ENCODE peak calls at places on chromosomes 12 and 14, in four cellular contexts. M, C, R and G are unnamed samples. For H3K4me1, the result is how much of the 10 kb centered on the place peaks cover.

GRCh38 chr12:77232045-77232444 is 166.7 kb upstream of the E2F7 start:
- DNase-seq in M (no peak), C (no peak), R (no peak), G (no peak)

GRCh38 chr14:65916055-65916454 is 503.5 kb downstream of the FUT8 start:
- DNase-seq in M (no peak), R (no peak), C (no peak), G (no peak)

GRCh38 chr14:72708708-72709475 is 185.0 kb downstream of the DPF3 start:
- DNase-seq in R (no peak), M (no peak), C (no peak), G (no peak)

GRCh38 chr12:2169964-2170363 is 117.2 kb downstream of the CACNA1C start:
- DNase-seq in R (no peak), C (no peak), M (no peak), G (no peak)

GRCh38 chr12:24947541-24948451 is 1.1 kb downstream of the BCAT1 start:
- DNase-seq in C (no peak), M (no peak), R (no peak), G (peak)

GRCh38 chr12:22275847-22276246 is 58.7 kb downstream of the ST8SIA1 start:
- DNase-seq in R (no peak), C (peak), M (peak), G (peak)

GRCh38 chr14:24037658-24038037 is 14.2 kb upstream of the CARMIL3 start:
- DNase-seq in R (no peak), C (no peak), M (no peak), G (no peak)

GRCh38 chr12:54587315-54587821 is 1.1 kb downstream of the PPP1R1A start:
- DNase-seq in R (no peak), C (no peak), M (no peak), G (no peak)

GRCh38 chr12:117047810-117048584 is 51.2 kb downstream of the TESC start:
- DNase-seq in R (no peak), C (no peak), M (no peak), G (peak)

GRCh38 chr12:24078318-24078765 is 128.9 kb upstream of the SOX5 start:
- DNase-seq in C (no peak), R (no peak), M (no peak), G (no peak)

GRCh38 chr14:29039171-29039570 is 272.6 kb downstream of the FOXG1 start:
- DNase-seq in M (no peak), C (no peak), R (no peak), G (no peak)

GRCh38 chr12:89162704-89163261 is 189.5 kb downstream of the DUSP6 start:
- DNase-seq in M (no peak), C (peak), R (no peak), G (peak)

GRCh38 chr12:56678852-56679251 is 9.2 kb downstream of the PTGES3 start:
- DNase-seq in R (no peak), M (no peak), C (no peak), G (no peak)

GRCh38 chr14:96202441-96203094 is 2.1 kb upstream of the BDKRB2 start:
- DNase-seq in C (no peak), R (no peak), M (no peak), G (no peak)

GRCh38 chr12:8572507-8572906 is 31.8 kb upstream of the CLEC4E start:
- DNase-seq in M (no peak), C (no peak), R (no peak), G (no peak)

GRCh38 chr12:106581543-106582263 is 1.1 kb upstream of the RFX4 start:
- DNase-seq in R (peak), M (no peak), C (peak), G (no peak)

GRCh38 chr12:109606261-109607028 is 32.9 kb downstream of the MVK start:
- DNase-seq in C (no peak), M (no peak), R (peak), G (no peak)

GRCh38 chr12:3771853-3772252 is 18.9 kb upstream of the CRACR2A start:
- DNase-seq in M (no peak), C (no peak), R (no peak), G (no peak)

GRCh38 chr14:94423465-94424056 is 29.0 kb downstream of the SERPINA11 start:
- DNase-seq in M (peak), R (peak), C (peak), G (peak)

GRCh38 chr12:19547258-19547657 is 108.0 kb downstream of the AEBP2 start:
- DNase-seq in C (no peak), R (no peak), M (no peak), G (peak)

GRCh38 chr12:23542187-23542586 is 407.3 kb downstream of the SOX5 start:
- DNase-seq in M (no peak), C (no peak), R (no peak), G (no peak)

GRCh38 chr12:79847417-79847816 is 87.5 kb downstream of the PPP1R12A start:
- DNase-seq in R (no peak), C (no peak), M (no peak), G (no peak)

GRCh38 chr12:58310828-58311273 is 369.5 kb downstream of the ATP23 start:
- DNase-seq in C (peak), R (no peak), M (no peak), G (peak)

GRCh38 chr14:27750096-27750495 is 1016.5 kb upstream of the FOXG1 start:
- DNase-seq in M (no peak), R (no peak), C (no peak), G (no peak)

GRCh38 chr14:100827140-100827517 is 1.2 kb downstream of the MEG3 start:
- DNase-seq in C (no peak), M (no peak), R (no peak), G (peak)

GRCh38 chr12:14905269-14906004 is 19.8 kb upstream of the MGP start:
- DNase-seq in M (no peak), R (no peak), C (no peak), G (peak)

GRCh38 chr12:116152268-116152667 is 125.2 kb downstream of the MED13L start:
- DNase-seq in M (no peak), R (no peak), C (no peak), G (no peak)

GRCh38 chr14:101960225-101960624 is 4.1 kb upstream of the DYNC1H1 start:
- DNase-seq in C (no peak), M (no peak), R (no peak), G (peak)

DNA sequence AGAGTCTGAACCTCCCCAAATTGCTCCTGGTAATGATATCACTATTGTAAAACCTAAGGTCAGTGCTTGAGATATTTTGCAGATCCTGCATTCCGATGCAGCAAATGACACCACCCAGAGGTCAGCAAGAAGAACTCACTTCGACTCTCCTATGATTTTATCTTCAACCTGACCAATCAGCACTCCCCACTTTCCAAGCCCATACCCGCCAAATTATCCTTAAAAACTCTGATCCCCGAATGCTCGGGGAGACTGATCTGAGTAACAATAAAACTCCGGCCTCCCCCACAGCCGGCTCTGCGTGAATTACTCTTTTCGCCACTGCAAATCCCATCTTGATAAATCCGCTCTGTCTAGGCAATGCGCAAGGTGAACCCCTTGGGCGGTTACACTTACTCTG is 1.2 kb downstream of the NPC2 start:
- DNase-seq in C (peak), M (no peak), R (no peak), G (peak)
- TF ChIP-seq MAX in C (no peak), M (no peak), R (no peak), G (no peak)

GRCh38 chr14:50658203-50658602 is 9.9 kb downstream of the SAV1 start:
- DNase-seq in M (no peak), R (no peak), C (no peak), G (peak)

GRCh38 chr14:50657753-50658152 is 10.4 kb downstream of the SAV1 start:
- DNase-seq in C (no peak), M (no peak), R (no peak), G (no peak)

DNA sequence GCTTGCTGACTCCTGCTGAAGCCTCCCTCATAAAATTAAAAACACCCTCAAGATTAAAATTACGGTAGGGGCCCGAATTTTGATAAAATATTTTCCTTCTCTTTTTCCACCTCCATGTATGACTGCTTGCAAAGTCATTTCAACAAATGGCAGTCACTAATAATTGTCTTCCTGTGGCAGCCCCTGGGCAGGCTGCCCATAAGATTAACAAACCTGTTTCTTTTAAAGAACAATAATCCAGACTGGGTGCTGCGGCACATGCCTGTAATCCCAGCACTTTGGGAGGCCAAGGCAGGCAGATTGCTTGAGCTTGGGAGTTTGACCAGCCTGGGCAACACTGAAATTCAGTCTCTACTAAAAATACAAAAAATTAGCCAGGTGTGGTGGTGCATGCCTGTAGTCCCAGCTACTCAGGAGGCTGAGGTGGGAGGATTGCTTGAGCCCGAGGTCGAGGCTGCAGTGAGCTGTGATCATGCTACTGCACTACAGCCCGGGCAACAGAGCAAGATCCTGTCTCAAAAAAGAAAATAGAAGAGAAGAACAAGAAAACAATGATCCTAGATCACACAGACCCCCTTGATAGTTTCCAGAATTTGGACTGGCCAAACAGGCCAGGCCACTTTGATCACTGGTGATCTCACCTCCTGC is 8.7 kb downstream of the SAV1 start:
- DNase-seq in M (no peak), C (no peak), R (no peak), G (peak)
- H3K4me2 ChIP-seq in M (no peak), C (no peak), R (no peak), G (peak)

GRCh38 chr12:123614531-123614930 is 12.6 kb downstream of the DDX55 start:
- DNase-seq in R (no peak), C (no peak), M (no peak), G (no peak)
- H3K4me1 ChIP-seq in R (under half), C (under half), M (under half), G (under half)

GRCh38 chr12:4991373-4991772 is 52.3 kb upstream of the KCNA5 start:
- DNase-seq in R (no peak), M (no peak), C (no peak), G (no peak)
- TF ChIP-seq MAX in R (no peak), M (no peak), C (no peak), G (no peak)

GRCh38 chr12:7130791-7131501 is 775 bp downstream of the CLSTN3 start:
- DNase-seq in C (no peak), R (peak), M (no peak), G (peak)
- H3K4me2 ChIP-seq in C (no peak), R (peak), M (peak), G (peak)

GRCh38 chr12:93090768-93091172 is 161.7 kb upstream of the EEA1 start:
- DNase-seq in R (no peak), M (no peak), C (peak), G (peak)
- H3K4me1 ChIP-seq in R (under half), M (under half), C (under half), G (under half)

DNA sequence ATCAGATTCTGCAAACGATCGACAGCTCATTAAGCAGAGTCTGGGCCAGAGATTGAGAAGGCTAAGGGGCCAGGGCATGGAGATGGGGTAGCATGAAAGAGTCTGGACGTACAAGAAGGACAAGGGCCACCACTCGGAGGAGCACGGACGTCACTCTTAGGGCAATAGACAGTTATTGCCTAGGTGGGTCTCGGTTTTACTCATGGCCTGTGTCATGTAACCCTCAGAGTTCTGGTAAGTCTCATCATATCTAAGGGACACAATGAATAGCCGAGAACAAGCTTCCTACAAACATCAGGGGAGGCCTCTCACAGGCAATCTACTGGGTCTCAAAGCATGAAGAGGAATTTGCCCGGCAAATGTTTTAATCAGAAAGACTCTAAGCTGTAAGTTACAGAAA is 30.4 kb upstream of the ITPK1 start:
- DNase-seq in M (no peak), C (no peak), R (no peak), G (no peak)
- TF ChIP-seq MAX in M (no peak), C (no peak), R (no peak), G (no peak)

GRCh38 chr12:12467222-12467621 is 95.4 kb downstream of the DUSP16 start:
- DNase-seq in R (no peak), M (no peak), C (no peak), G (no peak)

GRCh38 chr12:12469386-12469785 is 93.3 kb downstream of the DUSP16 start:
- DNase-seq in R (no peak), M (no peak), C (no peak), G (no peak)

GRCh38 chr12:12468575-12468974 is 94.1 kb downstream of the DUSP16 start:
- DNase-seq in C (no peak), R (no peak), M (no peak), G (no peak)

GRCh38 chr12:12466157-12466556 is 96.5 kb downstream of the DUSP16 start:
- DNase-seq in M (no peak), C (no peak), R (no peak), G (no peak)

GRCh38 chr12:12467701-12468218 is 94.9 kb downstream of the DUSP16 start:
- DNase-seq in R (no peak), M (no peak), C (no peak), G (no peak)
- H3K4me2 ChIP-seq in R (no peak), M (no peak), C (no peak), G (no peak)

GRCh38 chr12:50184261-50184660 is 17.1 kb upstream of the CERS5 start:
- DNase-seq in C (no peak), R (no peak), M (no peak), G (no peak)

GRCh38 chr12:50186667-50187066 is 19.5 kb upstream of the CERS5 start:
- DNase-seq in C (no peak), M (no peak), R (no peak), G (peak)

GRCh38 chr12:50185975-50186663 is 18.9 kb upstream of the CERS5 start:
- DNase-seq in M (no peak), C (no peak), R (no peak), G (peak)

GRCh38 chr12:50187084-50187900 is 20.1 kb upstream of the CERS5 start:
- DNase-seq in R (no peak), C (no peak), M (no peak), G (no peak)

DNA sequence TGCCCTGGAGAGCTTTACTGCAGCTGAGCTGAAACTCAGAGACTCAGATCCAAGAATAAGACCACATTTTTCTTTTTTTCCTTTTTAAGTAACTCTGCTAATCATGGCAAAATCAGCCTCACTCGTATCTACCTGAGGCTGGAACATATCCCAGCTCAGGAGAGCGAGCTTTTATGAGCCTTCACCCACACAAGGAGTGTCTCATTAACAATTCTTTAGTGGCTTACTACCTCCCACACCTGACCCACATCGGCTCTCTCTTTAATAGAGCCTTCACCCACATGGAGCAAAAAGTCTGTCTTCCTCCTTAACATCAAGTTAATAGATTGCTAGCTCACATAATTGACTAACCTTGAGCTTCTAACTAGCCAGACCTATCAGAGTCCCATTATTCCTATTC is 18.3 kb upstream of the CERS5 start:
- DNase-seq in R (no peak), M (no peak), C (no peak), G (no peak)
- H3K4me1 ChIP-seq in R (under half), M (under half), C (under half), G (under half)